ENCODE peak calls at places on chromosomes 7 and 10, in five cellular contexts. B, Z, S, L and K are unnamed samples.

GRCh38 chr10:34397324-34397723 is 417.8 kb downstream of the PARD3 start:
- DNase-seq in B (peak), Z (no peak), S (no peak), L (no peak), K (no peak)

GRCh38 chr10:125699562-125700143 is 16.7 kb upstream of the TEX36 start:
- DNase-seq in B (no peak), Z (no peak), S (no peak), L (no peak), K (no peak)

GRCh38 chr10:69629897-69630650 is at the start of gene FAM241B:
- DNase-seq in B (peak), Z (peak), S (peak), L (no peak), K (peak)

GRCh38 chr10:78541528-78542470 is 508.1 kb downstream of the RPS24 start:
- DNase-seq in B (peak), Z (no peak), S (no peak), L (no peak), K (no peak)

GRCh38 chr10:120600871-120601644 is 144.0 kb downstream of the PLPP4 start:
- DNase-seq in B (peak), Z (no peak), S (peak), L (no peak), K (no peak)

GRCh38 chr10:77103213-77103612 is 534.4 kb downstream of the KCNMA1 start:
- DNase-seq in B (no peak), Z (no peak), S (no peak), L (no peak), K (no peak)

GRCh38 chr10:50275650-50276235 is 24.4 kb upstream of the ASAH2 start:
- DNase-seq in B (no peak), Z (no peak), S (peak), L (no peak), K (no peak)

GRCh38 chr7:101153969-101154692 is at the start of gene AP1S1:
- DNase-seq in B (peak), Z (peak), S (peak), L (peak), K (peak)

GRCh38 chr10:29319205-29319781 is 30.4 kb downstream of the LYZL1 start:
- DNase-seq in B (no peak), Z (no peak), S (no peak), L (no peak), K (no peak)

GRCh38 chr7:20201380-20201779 is 15.8 kb downstream of the MACC1 start:
- DNase-seq in B (no peak), Z (no peak), S (no peak), L (no peak), K (no peak)

GRCh38 chr7:50315739-50316671 is 11.5 kb downstream of the IKZF1 start:
- DNase-seq in B (no peak), Z (no peak), S (no peak), L (no peak), K (no peak)

GRCh38 chr10:92727141-92727540 is 37.4 kb downstream of the HHEX start:
- DNase-seq in B (no peak), Z (no peak), S (no peak), L (no peak), K (no peak)

GRCh38 chr7:78226059-78226658 is 427.6 kb downstream of the PHTF2 start:
- DNase-seq in B (no peak), Z (no peak), S (peak), L (no peak), K (peak)

GRCh38 chr7:139317954-139318505 is 23.1 kb upstream of the FMC1 start:
- DNase-seq in B (no peak), Z (no peak), S (no peak), L (no peak), K (no peak)

GRCh38 chr7:95011156-95011928 is 103.9 kb downstream of the PPP1R9A start:
- DNase-seq in B (peak), Z (no peak), S (no peak), L (no peak), K (peak)

GRCh38 chr7:122975341-122975740 is 20.2 kb downstream of the TAS2R16 start:
- DNase-seq in B (peak), Z (no peak), S (no peak), L (no peak), K (peak)

GRCh38 chr7:30166155-30166840 is 31.5 kb downstream of the MTURN start:
- DNase-seq in B (no peak), Z (no peak), S (no peak), L (no peak), K (no peak)

GRCh38 chr7:50921114-50921513 is 138.4 kb upstream of the GRB10 start:
- DNase-seq in B (no peak), Z (no peak), S (no peak), L (no peak), K (no peak)

GRCh38 chr7:28815369-28815927 is 142.7 kb downstream of the TRIL start:
- DNase-seq in B (no peak), Z (no peak), S (no peak), L (no peak), K (no peak)

GRCh38 chr10:130193493-130194193 is 57.5 kb downstream of the GLRX3 start:
- DNase-seq in B (no peak), Z (no peak), S (no peak), L (no peak), K (no peak)

GRCh38 chr10:84191106-84191505 is 3.2 kb upstream of the CDHR1 start:
- DNase-seq in B (no peak), Z (no peak), S (no peak), L (no peak), K (no peak)

GRCh38 chr7:134788191-134788590 is 8.8 kb downstream of the CALD1 start:
- DNase-seq in B (peak), Z (no peak), S (no peak), L (no peak), K (no peak)